ENCODE peak calls at places on chromosomes 16 and 17, in nine cellular contexts. One of them, this sample, is unnamed.

GRCh38 chr17:78142113-78142861 is 3.9 kb upstream of the C17orf99 start:
- DNase-seq in EL: peak
- DNase-seq in mesenteric fat pad: no peak
- DNase-seq in mammary epithelial cell: peak
- DNase-seq in SW 1271: no peak
- DNase-seq in neural crest cell: no peak
- DNase-seq in NCI-H1105: no peak
- DNase-seq in Daoy: peak
- DNase-seq in A172: peak
- DNase-seq in this sample: no peak

GRCh38 chr16:6016530-6017184 is 919.1 kb upstream of the EEF2KMT start:
- DNase-seq in Daoy: no peak
- DNase-seq in A172: peak
- DNase-seq in mesenteric fat pad: no peak
- DNase-seq in NCI-H1105: no peak
- DNase-seq in mammary epithelial cell: peak
- DNase-seq in SW 1271: no peak
- DNase-seq in neural crest cell: no peak
- DNase-seq in EL: no peak
- DNase-seq in this sample: peak

GRCh38 chr17:39294060-39294459 is 68.3 kb upstream of the STAC2 start:
- DNase-seq in A172: no peak
- DNase-seq in neural crest cell: no peak
- DNase-seq in mammary epithelial cell: no peak
- DNase-seq in SW 1271: no peak
- DNase-seq in NCI-H1105: no peak
- DNase-seq in mesenteric fat pad: no peak
- DNase-seq in EL: no peak
- DNase-seq in Daoy: no peak
- DNase-seq in this sample: no peak

GRCh38 chr17:19238167-19238505 is 970 bp downstream of the EPN2 start:
- DNase-seq in NCI-H1105: no peak
- DNase-seq in neural crest cell: no peak
- DNase-seq in mammary epithelial cell: peak
- DNase-seq in Daoy: peak
- DNase-seq in A172: no peak
- DNase-seq in mesenteric fat pad: peak
- DNase-seq in EL: peak
- DNase-seq in SW 1271: no peak
- DNase-seq in this sample: no peak

GRCh38 chr17:10513284-10514067 is 4.9 kb downstream of the MYH1 start:
- DNase-seq in SW 1271: no peak
- DNase-seq in Daoy: peak
- DNase-seq in mesenteric fat pad: no peak
- DNase-seq in mammary epithelial cell: no peak
- DNase-seq in NCI-H1105: no peak
- DNase-seq in neural crest cell: no peak
- DNase-seq in EL: peak
- DNase-seq in A172: peak
- DNase-seq in this sample: no peak

GRCh38 chr16:4679854-4680636 is 13.3 kb upstream of the NUDT16L1 start:
- DNase-seq in A172: no peak
- DNase-seq in neural crest cell: no peak
- DNase-seq in mesenteric fat pad: peak
- DNase-seq in SW 1271: no peak
- DNase-seq in Daoy: peak
- DNase-seq in EL: no peak
- DNase-seq in mammary epithelial cell: peak
- DNase-seq in NCI-H1105: no peak
- DNase-seq in this sample: no peak

GRCh38 chr16:9364721-9365693 is 273.6 kb downstream of the HAPSTR1 start:
- DNase-seq in SW 1271: no peak
- DNase-seq in Daoy: no peak
- DNase-seq in mesenteric fat pad: no peak
- DNase-seq in EL: no peak
- DNase-seq in NCI-H1105: no peak
- DNase-seq in neural crest cell: no peak
- DNase-seq in A172: no peak
- DNase-seq in mammary epithelial cell: no peak
- DNase-seq in this sample: no peak

GRCh38 chr17:36936455-36936934 is 780 bp upstream of the LHX1 start:
- DNase-seq in A172: peak
- DNase-seq in neural crest cell: peak
- DNase-seq in EL: no peak
- DNase-seq in Daoy: peak
- DNase-seq in SW 1271: no peak
- DNase-seq in mammary epithelial cell: no peak
- DNase-seq in mesenteric fat pad: peak
- DNase-seq in NCI-H1105: peak
- DNase-seq in this sample: no peak

GRCh38 chr16:56662357-56663354 is 4.9 kb downstream of the MT1F start:
- DNase-seq in mammary epithelial cell: no peak
- DNase-seq in SW 1271: no peak
- DNase-seq in mesenteric fat pad: no peak
- DNase-seq in EL: peak
- DNase-seq in neural crest cell: no peak
- DNase-seq in NCI-H1105: no peak
- DNase-seq in A172: no peak
- DNase-seq in Daoy: no peak
- DNase-seq in this sample: no peak

GRCh38 chr17:8253801-8254200 is 4.7 kb downstream of the PFAS start:
- DNase-seq in mammary epithelial cell: no peak
- DNase-seq in SW 1271: no peak
- DNase-seq in A172: no peak
- DNase-seq in mesenteric fat pad: no peak
- DNase-seq in neural crest cell: no peak
- DNase-seq in NCI-H1105: no peak
- DNase-seq in EL: no peak
- DNase-seq in Daoy: no peak
- DNase-seq in this sample: no peak

GRCh38 chr16:74565378-74565777 is 41.5 kb downstream of the GLG1 start:
- DNase-seq in mammary epithelial cell: no peak
- DNase-seq in neural crest cell: no peak
- DNase-seq in Daoy: no peak
- DNase-seq in NCI-H1105: no peak
- DNase-seq in A172: no peak
- DNase-seq in EL: no peak
- DNase-seq in SW 1271: no peak
- DNase-seq in mesenteric fat pad: no peak
- DNase-seq in this sample: no peak

GRCh38 chr17:56593741-56594527 is 435 bp downstream of the NOG start:
- DNase-seq in SW 1271: no peak
- DNase-seq in Daoy: peak
- DNase-seq in neural crest cell: peak
- DNase-seq in mesenteric fat pad: no peak
- DNase-seq in EL: peak
- DNase-seq in A172: peak
- DNase-seq in NCI-H1105: peak
- DNase-seq in mammary epithelial cell: peak
- DNase-seq in this sample: no peak

GRCh38 chr16:27460663-27461482 is 58.9 kb downstream of the IL21R start:
- DNase-seq in Daoy: no peak
- DNase-seq in NCI-H1105: no peak
- DNase-seq in neural crest cell: no peak
- DNase-seq in SW 1271: no peak
- DNase-seq in A172: peak
- DNase-seq in mammary epithelial cell: no peak
- DNase-seq in EL: no peak
- DNase-seq in mesenteric fat pad: no peak
- DNase-seq in this sample: no peak

GRCh38 chr16:71354156-71354555 is 4.4 kb upstream of the CALB2 start:
- DNase-seq in Daoy: no peak
- DNase-seq in EL: no peak
- DNase-seq in mesenteric fat pad: peak
- DNase-seq in SW 1271: no peak
- DNase-seq in mammary epithelial cell: no peak
- DNase-seq in neural crest cell: no peak
- DNase-seq in NCI-H1105: no peak
- DNase-seq in A172: no peak
- DNase-seq in this sample: no peak

GRCh38 chr16:23424292-23424958 is 28.6 kb downstream of the COG7 start:
- DNase-seq in mammary epithelial cell: peak
- DNase-seq in Daoy: peak
- DNase-seq in NCI-H1105: peak
- DNase-seq in neural crest cell: no peak
- DNase-seq in A172: peak
- DNase-seq in SW 1271: no peak
- DNase-seq in mesenteric fat pad: no peak
- DNase-seq in EL: no peak
- DNase-seq in this sample: no peak

GRCh38 chr17:71200597-71200996 is 920.2 kb upstream of the SOX9 start:
- DNase-seq in A172: no peak
- DNase-seq in Daoy: no peak
- DNase-seq in EL: peak
- DNase-seq in neural crest cell: no peak
- DNase-seq in SW 1271: no peak
- DNase-seq in NCI-H1105: no peak
- DNase-seq in mesenteric fat pad: no peak
- DNase-seq in mammary epithelial cell: no peak
- DNase-seq in this sample: no peak

GRCh38 chr17:82047914-82048570 is 3.6 kb downstream of the RFNG start:
- DNase-seq in SW 1271: no peak
- DNase-seq in neural crest cell: no peak
- DNase-seq in A172: no peak
- DNase-seq in Daoy: peak
- DNase-seq in mammary epithelial cell: no peak
- DNase-seq in EL: no peak
- DNase-seq in NCI-H1105: no peak
- DNase-seq in mesenteric fat pad: no peak
- DNase-seq in this sample: no peak

GRCh38 chr17:59332890-59333377 is 1.5 kb downstream of the YPEL2 start:
- DNase-seq in NCI-H1105: no peak
- DNase-seq in SW 1271: no peak
- DNase-seq in mesenteric fat pad: no peak
- DNase-seq in mammary epithelial cell: no peak
- DNase-seq in A172: no peak
- DNase-seq in EL: peak
- DNase-seq in Daoy: no peak
- DNase-seq in neural crest cell: no peak
- DNase-seq in this sample: no peak

GRCh38 chr17:17840751-17841591 is 4.2 kb upstream of the SREBF1 start:
- DNase-seq in mammary epithelial cell: peak
- DNase-seq in EL: peak
- DNase-seq in SW 1271: no peak
- DNase-seq in Daoy: peak
- DNase-seq in mesenteric fat pad: no peak
- DNase-seq in NCI-H1105: peak
- DNase-seq in neural crest cell: no peak
- DNase-seq in A172: peak
- DNase-seq in this sample: no peak

This sample was measured in NT2/D1.